ENCODE peak calls at places on chromosomes 7 and 10, in four cellular contexts. Q, C, J and Y are unnamed samples.

GRCh38 chr7:139403601-139404000 is 43.9 kb downstream of the LUC7L2 start:
- DNase-seq in J (no peak), C (no peak), Q (no peak), Y (no peak)

GRCh38 chr10:78451592-78451991 is 417.9 kb downstream of the RPS24 start:
- DNase-seq in Q (peak; percentile 21), C (no peak), J (no peak), Y (peak; percentile 27)

GRCh38 chr10:33257439-33257838 is 77.0 kb downstream of the NRP1 start:
- DNase-seq in C (no peak), J (no peak), Q (no peak), Y (no peak)

GRCh38 chr7:33905389-33906032 is at the start of gene BMPER:
- DNase-seq in Q (no peak), C (peak; percentile 20), J (peak; percentile 67), Y (peak; percentile 37)

GRCh38 chr7:39951156-39951942 is 1.3 kb downstream of the CDK13 start:
- DNase-seq in C (peak; percentile 57), Q (peak; percentile 73), J (peak; percentile 78), Y (peak; percentile 62)

GRCh38 chr10:86666538-86666937 is 1.8 kb upstream of the LDB3 start:
- DNase-seq in C (no peak), J (no peak), Q (no peak), Y (no peak)

GRCh38 chr10:104353325-104354048 is at the start of gene CFAP58:
- DNase-seq in Q (peak; percentile 88), J (peak; percentile 98), C (peak; percentile 84), Y (peak; percentile 75)

GRCh38 chr7:97317575-97317974 is 200.1 kb downstream of the SDHAF3 start:
- DNase-seq in Q (no peak), C (no peak), J (no peak), Y (no peak)

GRCh38 chr7:141362580-141363435 is 188.4 kb upstream of the AGK start:
- DNase-seq in C (peak; percentile 6), J (no peak), Q (peak; percentile 73), Y (peak; percentile 91)

GRCh38 chr7:54252256-54253035 is 289.7 kb upstream of the VSTM2A start:
- DNase-seq in J (no peak), C (no peak), Q (no peak), Y (no peak)

GRCh38 chr10:129448539-129448938 is 18.5 kb upstream of the MGMT start:
- DNase-seq in C (no peak), J (no peak), Q (no peak), Y (no peak)

GRCh38 chr7:22116451-22117027 is 170.8 kb upstream of the CDCA7L start:
- DNase-seq in Q (no peak), J (no peak), C (no peak), Y (peak; percentile 50)

GRCh38 chr7:142002179-142002578 is 6.5 kb downstream of the MGAM start:
- DNase-seq in C (no peak), Q (no peak), J (no peak), Y (no peak)

GRCh38 chr7:30563326-30563942 is 31.2 kb upstream of the GARS1 start:
- DNase-seq in C (peak; percentile 61), J (no peak), Q (no peak), Y (no peak)

GRCh38 chr7:129168219-129168991 is 20.0 kb upstream of the SMO start:
- DNase-seq in Q (no peak), J (peak; percentile 58), C (no peak), Y (peak; percentile 16)

GRCh38 chr7:123824754-123825067 is 20.3 kb upstream of the HYAL4 start:
- DNase-seq in J (no peak), Q (no peak), C (no peak), Y (no peak)

GRCh38 chr7:15885678-15886077 is 199.2 kb upstream of the MEOX2 start:
- DNase-seq in J (no peak), C (no peak), Q (no peak), Y (no peak)

GRCh38 chr10:125727436-125727835 is 7.9 kb downstream of the EDRF1 start:
- DNase-seq in C (no peak), J (no peak), Q (no peak), Y (no peak)

GRCh38 chr7:76333388-76334101 is 25.2 kb downstream of the YWHAG start:
- DNase-seq in J (no peak), Q (no peak), C (no peak), Y (peak; percentile 37)

GRCh38 chr7:51226042-51226755 is 90.4 kb downstream of the COBL start:
- DNase-seq in J (peak; percentile 41), Q (no peak), C (no peak), Y (no peak)

GRCh38 chr10:24993237-24993958 is 22.6 kb downstream of the ENKUR start:
- DNase-seq in Q (no peak), C (no peak), J (no peak), Y (peak; percentile 7)

GRCh38 chr10:8978100-8978499 is 923.6 kb downstream of the GATA3 start:
- DNase-seq in C (no peak), J (no peak), Q (no peak), Y (no peak)

GRCh38 chr10:70784476-70784875 is 701 bp downstream of the TBATA start:
- DNase-seq in Q (no peak), C (no peak), J (no peak), Y (no peak)

GRCh38 chr7:137146996-137147720 is 196.4 kb downstream of the PTN start:
- DNase-seq in C (no peak), Q (no peak), J (no peak), Y (peak; percentile 86)

GRCh38 chr7:46530081-46530480 is 609.0 kb upstream of the IGFBP3 start:
- DNase-seq in J (no peak), C (no peak), Q (no peak), Y (no peak)

GRCh38 chr7:29102554-29103151 is 43.7 kb downstream of the CPVL start:
- DNase-seq in J (peak; percentile 80), Q (peak; percentile 70), C (peak; percentile 5), Y (peak; percentile 78)

GRCh38 chr7:32872421-32872820 is 19.1 kb downstream of the KBTBD2 start:
- DNase-seq in Q (no peak), J (no peak), C (no peak), Y (no peak)

GRCh38 chr7:32871624-32872371 is 19.8 kb downstream of the KBTBD2 start:
- DNase-seq in C (no peak), Q (no peak), J (no peak), Y (no peak)

GRCh38 chr7:32870298-32870697 is 21.3 kb downstream of the KBTBD2 start:
- DNase-seq in C (no peak), J (no peak), Q (no peak), Y (no peak)

GRCh38 chr7:32868116-32868515 is 23.4 kb downstream of the KBTBD2 start:
- DNase-seq in Q (no peak), C (no peak), J (no peak), Y (no peak)

DNA sequence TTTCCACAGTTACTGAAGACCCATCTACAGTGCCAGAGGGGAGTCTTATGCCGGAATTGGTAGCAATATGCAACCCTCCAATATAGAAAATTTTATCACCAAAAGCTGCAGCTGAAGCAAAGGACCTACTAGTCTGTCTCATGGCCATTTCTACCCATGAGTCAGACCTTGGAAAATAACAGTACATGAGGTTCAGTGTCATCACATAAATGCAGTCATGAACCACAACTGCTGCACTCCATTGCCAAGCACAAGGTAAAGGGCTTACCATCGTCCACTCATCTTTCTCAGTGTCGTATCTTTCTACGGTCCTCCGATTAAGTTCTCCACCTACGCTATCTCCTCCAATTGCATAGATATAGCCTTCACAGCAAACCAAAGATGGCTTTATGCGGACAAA is 21.8 kb downstream of the KBTBD2 start:
- DNase-seq in Q (no peak), C (no peak), J (no peak), Y (no peak)
- H3K36me3 ChIP-seq in Q (peaks cover 16% of the 10 kb centered on the region), C (peaks cover 54% of the 10 kb centered on the region), J (peaks cover 17% of the 10 kb centered on the region), Y (peaks cover 5% of the 10 kb centered on the region)

DNA sequence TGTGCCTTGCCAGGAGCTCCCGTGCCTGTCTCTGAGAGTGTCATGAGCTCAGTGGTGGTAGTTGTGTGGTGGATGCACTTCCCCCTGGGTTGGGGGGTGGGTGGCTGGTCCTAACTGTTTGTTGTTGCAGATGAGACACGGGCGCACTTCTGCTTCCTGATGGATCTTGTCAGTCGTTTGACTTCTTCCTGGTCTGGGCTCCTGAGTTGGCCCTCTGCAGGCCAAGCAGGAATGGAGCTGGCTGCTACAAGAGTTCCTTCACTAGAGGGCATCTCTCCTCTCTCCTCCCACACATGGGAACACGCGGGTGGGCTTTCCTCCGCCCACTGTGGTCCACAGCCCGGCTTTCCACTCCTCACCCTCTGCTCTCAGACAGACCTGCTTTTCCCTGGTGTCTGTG is 82.0 kb downstream of the BMS1 start:
- DNase-seq in J (no peak), C (peak; percentile 9), Q (no peak), Y (peak; percentile 7)
- H2AFZ ChIP-seq in J (peak overlapping the region; percentile 23), C (no peak overlapping the region), Q (no peak overlapping the region), Y (no peak overlapping the region)

GRCh38 chr7:23445326-23445725 is 25.0 kb downstream of the IGF2BP3 start:
- DNase-seq in C (no peak), J (no peak), Q (no peak), Y (no peak)
- H3K36me3 ChIP-seq in C (peaks cover 11% of the 10 kb centered on the region), J (peaks cover 2% of the 10 kb centered on the region), Q (no peaks in the 10 kb centered on the region), Y (no peaks in the 10 kb centered on the region)

DNA sequence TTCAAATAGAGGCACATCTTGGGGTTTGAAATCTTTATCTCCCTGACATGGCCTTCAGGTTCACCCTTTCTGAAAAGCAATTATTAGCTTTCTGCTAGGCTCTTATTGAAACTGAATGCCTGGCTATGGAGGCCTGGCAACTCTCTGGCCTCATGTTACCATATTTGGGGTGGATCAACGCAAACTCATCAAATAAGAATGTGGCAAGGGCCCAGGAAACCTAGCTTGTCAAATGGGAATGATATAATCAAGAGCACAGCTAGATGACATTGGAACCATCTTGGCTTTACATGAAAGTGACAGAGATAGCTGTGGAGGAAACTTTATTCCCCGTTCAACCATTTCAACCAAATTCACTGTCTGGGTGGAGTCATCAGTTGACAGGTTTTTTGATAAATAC is 202.8 kb upstream of the SMIM30 start:
- DNase-seq in J (no peak), Q (no peak), C (no peak), Y (no peak)
- H2AFZ ChIP-seq in J (no peak overlapping the region), Q (no peak overlapping the region), C (no peak overlapping the region), Y (no peak overlapping the region)

GRCh38 chr10:73798087-73798486 is 12.7 kb downstream of the ZSWIM8 start:
- DNase-seq in C (no peak), J (no peak), Q (no peak), Y (no peak)

GRCh38 chr10:73798927-73799563 is 12.4 kb downstream of the NDST2 start:
- DNase-seq in C (no peak), J (no peak), Q (no peak), Y (no peak)

GRCh38 chr10:73801253-73801590 is 10.2 kb downstream of the NDST2 start:
- DNase-seq in C (no peak), J (no peak), Q (no peak), Y (no peak)

GRCh38 chr10:73800560-73801252 is 10.7 kb downstream of the NDST2 start:
- DNase-seq in C (no peak), J (no peak), Q (no peak), Y (no peak)

DNA sequence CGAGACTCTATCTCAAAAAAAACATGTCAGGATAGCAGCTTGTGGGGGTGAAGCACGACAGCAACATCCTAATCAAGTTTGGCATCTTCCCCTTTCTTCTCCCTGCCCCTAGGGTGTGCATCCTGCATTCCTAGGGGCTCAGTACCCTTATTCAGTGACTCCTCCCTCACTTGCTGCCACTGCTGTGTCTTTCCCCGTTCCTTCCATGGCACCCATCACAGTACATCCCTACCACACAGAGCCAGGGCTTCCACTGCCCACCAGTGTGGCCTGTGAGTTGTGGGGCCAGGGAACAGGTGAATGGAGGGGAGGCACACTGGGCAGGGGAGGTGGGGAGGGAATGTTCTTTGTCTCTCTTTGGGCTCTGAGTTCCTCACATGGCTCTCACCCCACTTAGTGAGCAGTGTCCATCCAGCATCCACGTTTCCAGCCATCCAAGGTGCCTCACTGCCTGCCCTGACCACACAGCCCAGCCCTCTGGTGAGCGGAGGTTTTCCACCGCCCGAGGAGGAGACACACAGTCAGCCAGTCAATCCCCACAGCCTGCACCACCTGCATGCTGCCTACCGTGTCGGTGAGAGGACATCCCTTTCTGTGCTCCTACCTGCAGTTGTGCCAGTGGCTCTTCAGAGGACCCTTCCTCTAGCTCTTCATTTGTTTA is 11.4 kb downstream of the NDST2 start:
- DNase-seq in J (no peak), Q (no peak), C (no peak), Y (no peak)
- H3K36me3 ChIP-seq in J (peaks cover 22% of the 10 kb centered on the region), Q (peaks cover 62% of the 10 kb centered on the region), C (peaks cover 22% of the 10 kb centered on the region), Y (peaks cover 36% of the 10 kb centered on the region)